ENCODE peak calls at places on chromosomes 4 and X, in seven cellular contexts. Z is right atrium auricular region, M is mucosa of descending colon, G is osteoblast, H is fibroblast of lung, P is left lung, U is MM.1S. Q is an unnamed sample. For H3K4me1, the result is how much of the 10 kb centered on the place peaks cover.

GRCh38 chr4:70945452-70946055 is 43.4 kb downstream of the MOB1B start:
- DNase-seq in U (no peak), G (no peak), P (no peak), M (no peak), Z (no peak), H (peak), Q (no peak)

GRCh38 chrX:85327060-85327333 is 52.5 kb downstream of the POF1B start:
- DNase-seq in G (no peak), H (no peak), Z (no peak), U (no peak), P (no peak), M (peak), Q (no peak)

GRCh38 chrX:13085533-13085932 is 41.1 kb upstream of the FAM9C start:
- DNase-seq in U (no peak), P (no peak), G (no peak), H (no peak), M (no peak), Z (no peak), Q (no peak)

GRCh38 chr4:125397226-125397625 is 82.5 kb downstream of the FAT4 start:
- DNase-seq in M (no peak), H (no peak), U (no peak), Z (no peak), P (no peak), G (no peak), Q (no peak)

GRCh38 chr4:36244257-36245084 is at the start of gene ARAP2:
- DNase-seq in Z (peak), P (peak), G (no peak), U (peak), H (peak), M (peak), Q (no peak)

GRCh38 chr4:15144249-15144966 is 142.1 kb downstream of the CPEB2 start:
- DNase-seq in G (no peak), H (no peak), Z (no peak), M (no peak), P (no peak), U (no peak), Q (no peak)

GRCh38 chrX:40260123-40260751 is 162.5 kb upstream of the BCOR start:
- DNase-seq in M (no peak), H (no peak), G (no peak), U (no peak), P (peak), Z (no peak), Q (no peak)

GRCh38 chrX:68114573-68115199 is 318.6 kb downstream of the OPHN1 start:
- DNase-seq in H (peak), U (peak), P (no peak), M (no peak), G (no peak), Z (no peak), Q (no peak)

GRCh38 chr4:186726440-186727148 is 2.9 kb upstream of the FAT1 start:
- DNase-seq in P (peak), Z (no peak), H (peak), U (peak), M (peak), G (peak), Q (no peak)

GRCh38 chrX:111719426-111720210 is 38.6 kb downstream of the ALG13 start:
- DNase-seq in Z (no peak), U (peak), H (peak), P (no peak), M (no peak), G (no peak), Q (no peak)

GRCh38 chrX:130893356-130894085 is 9.5 kb downstream of the ENOX2 start:
- DNase-seq in Z (no peak), M (no peak), P (no peak), G (no peak), U (no peak), H (no peak), Q (no peak)

GRCh38 chrX:130055103-130055502 is 55.2 kb downstream of the ELF4 start:
- DNase-seq in Z (peak), M (no peak), G (peak), P (no peak), H (peak), U (no peak), Q (no peak)

GRCh38 chr4:2389691-2390090 is 28.8 kb downstream of the ZFYVE28 start:
- DNase-seq in H (no peak), G (peak), M (peak), U (no peak), Z (no peak), P (no peak), Q (no peak)

GRCh38 chr4:89110541-89110985 is 770 bp upstream of the TIGD2 start:
- DNase-seq in H (no peak), M (no peak), G (peak), U (no peak), P (no peak), Z (no peak), Q (no peak)

GRCh38 chrX:34341258-34341657 is 209.1 kb upstream of the FAM47A start:
- DNase-seq in G (no peak), M (no peak), P (no peak), H (no peak), U (no peak), Z (no peak), Q (no peak)

GRCh38 chr4:128394778-128395177 is 107.2 kb upstream of the PGRMC2 start:
- DNase-seq in G (no peak), M (no peak), U (no peak), Z (no peak), H (peak), P (no peak), Q (no peak)

GRCh38 chr4:109735566-109736454 is 5.9 kb upstream of the PLA2G12A start:
- DNase-seq in G (no peak), H (peak), P (no peak), Z (no peak), U (no peak), M (no peak), Q (no peak)

GRCh38 chr4:173243917-173244658 is 75.5 kb downstream of the GALNT7 start:
- DNase-seq in U (no peak), M (no peak), P (no peak), Z (no peak), G (no peak), H (no peak), Q (no peak)

GRCh38 chrX:115204040-115204439 is 14.8 kb downstream of the RBMXL3 start:
- DNase-seq in U (no peak), P (no peak), G (no peak), Z (no peak), H (no peak), M (no peak), Q (no peak)

GRCh38 chrX:1427756-1428155 is 25.0 kb downstream of the ASMTL start:
- DNase-seq in P (no peak), Z (no peak), H (no peak), G (no peak), M (peak), U (no peak), Q (no peak)

GRCh38 chr4:153916273-153916755 is 127.4 kb upstream of the SFRP2 start:
- DNase-seq in G (no peak), U (peak), Z (no peak), P (no peak), H (no peak), M (no peak), Q (no peak)

GRCh38 chr4:41257257-41257900 is 651 bp downstream of the UCHL1 start:
- DNase-seq in G (peak), M (peak), H (peak), U (peak), P (peak), Z (no peak), Q (no peak)

GRCh38 chr4:76640252-76640925 is 205.4 kb downstream of the SHROOM3 start:
- DNase-seq in U (peak), P (peak), Z (no peak), H (no peak), G (no peak), M (no peak), Q (no peak)

GRCh38 chrX:68832516-68833447 is 4.0 kb downstream of the EFNB1 start:
- DNase-seq in M (peak), P (no peak), U (no peak), Z (peak), G (peak), H (no peak), Q (no peak)

GRCh38 chr4:166903408-166903807 is 330.9 kb downstream of the SPOCK3 start:
- DNase-seq in M (no peak), G (no peak), Z (no peak), H (no peak), P (no peak), U (no peak), Q (no peak)

GRCh38 chr4:66193487-66193886 is 523.2 kb upstream of the EPHA5 start:
- DNase-seq in Z (no peak), P (no peak), H (no peak), G (no peak), U (no peak), M (no peak), Q (no peak)

GRCh38 chr4:77801260-77801608 is 17.9 kb downstream of the CNOT6L start:
- DNase-seq in U (no peak), P (no peak), H (no peak), M (no peak), Z (no peak), G (no peak), Q (no peak)

GRCh38 chr4:77805802-77806201 is 13.4 kb downstream of the CNOT6L start:
- DNase-seq in G (no peak), U (no peak), M (no peak), H (no peak), Z (no peak), P (no peak), Q (no peak)

GRCh38 chr4:77800483-77801259 is 18.5 kb downstream of the CNOT6L start:
- DNase-seq in U (no peak), P (no peak), H (peak), G (no peak), Z (no peak), M (no peak), Q (no peak)

GRCh38 chr4:77802406-77802805 is 16.8 kb downstream of the CNOT6L start:
- DNase-seq in H (no peak), M (no peak), P (no peak), Z (no peak), U (no peak), G (no peak), Q (no peak)

DNA sequence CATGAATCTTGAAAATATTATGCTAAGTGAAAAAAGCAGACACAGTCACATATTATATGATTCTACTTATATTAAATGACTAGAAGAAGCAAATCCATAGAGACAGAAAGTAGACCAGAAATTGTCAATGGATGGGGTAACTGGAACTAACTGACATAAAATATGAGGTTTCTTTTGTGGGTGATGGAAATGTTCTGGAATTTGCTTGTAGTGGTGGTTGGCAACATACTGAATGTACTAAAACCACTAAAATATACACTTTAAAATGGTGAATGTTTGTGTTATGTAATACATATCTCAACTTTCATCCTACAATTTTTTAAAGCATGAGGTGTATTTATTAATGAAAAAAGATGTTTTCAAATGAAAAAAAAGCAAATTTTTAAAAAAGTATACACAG is 14.7 kb downstream of the CNOT6L start:
- DNase-seq in G (no peak), H (peak), M (no peak), U (no peak), Z (no peak), P (no peak), Q (no peak)
- H3K4me1 ChIP-seq in G (under half), H (under half), M (under half), U (under half), Z (under half), P (half or more), Q (under half)

DNA sequence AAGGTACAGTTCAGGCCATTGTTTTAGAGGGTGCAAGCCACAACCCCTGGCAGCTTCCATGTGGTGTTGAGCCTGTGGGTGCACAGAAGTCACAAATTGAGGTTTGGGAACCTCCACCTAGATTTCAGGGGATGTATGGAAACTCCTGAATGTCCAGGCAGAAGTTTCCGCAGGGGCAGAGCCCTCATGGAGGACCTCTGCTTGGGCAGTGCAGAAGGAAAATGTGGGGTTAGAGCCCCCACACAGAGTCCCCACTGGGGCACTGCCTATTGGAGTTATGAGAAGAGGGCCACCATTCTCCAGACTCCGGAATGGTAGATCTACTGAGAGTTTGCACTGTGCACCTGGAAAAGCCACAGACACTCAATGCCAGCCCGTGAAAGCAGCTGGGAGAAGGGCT is 242.0 kb upstream of the ACTRT1 start:
- DNase-seq in P (no peak), U (no peak), G (no peak), M (no peak), Z (no peak), H (no peak), Q (no peak)
- TF ChIP-seq CTCF in P (no peak), U (no peak), G (no peak), M (no peak), Z (no peak), H (no peak), Q (no peak)

GRCh38 chr4:37995981-37996770 is 36.0 kb downstream of the PTTG2 start:
- DNase-seq in U (no peak), M (peak), Z (no peak), H (no peak), G (no peak), P (no peak), Q (no peak)
- H3K4me1 ChIP-seq in U (under half), M (under half), Z (under half), H (under half), G (under half), P (under half), Q (under half)

DNA sequence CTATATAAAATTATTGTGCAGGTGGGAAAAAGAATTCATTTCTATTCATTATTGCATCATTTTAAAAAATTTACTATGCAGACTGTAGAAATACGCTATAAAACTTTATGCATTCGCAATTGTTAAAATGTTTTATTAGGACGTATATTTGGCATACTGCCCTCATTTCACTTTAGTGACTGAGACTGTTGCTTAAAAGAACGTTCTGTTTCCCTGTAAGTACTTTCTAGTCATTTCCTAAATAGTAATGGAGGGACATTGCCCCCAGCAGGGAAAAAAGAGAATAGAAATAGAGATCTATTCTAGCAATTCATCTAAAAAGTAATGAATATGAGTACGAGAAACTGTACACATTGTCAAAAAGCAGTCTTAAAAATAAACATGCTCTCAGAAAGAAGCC is 1295.8 kb upstream of the TENM3 start:
- DNase-seq in H (peak), G (no peak), U (peak), M (no peak), Z (no peak), P (no peak), Q (no peak)
- TF ChIP-seq CTCF in H (peak), G (peak), U (peak), M (no peak), Z (no peak), P (no peak), Q (no peak)

GRCh38 chr4:7049739-7050138 is 6.6 kb downstream of the TADA2B start:
- DNase-seq in P (no peak), Z (no peak), U (no peak), H (no peak), G (no peak), M (no peak), Q (no peak)

GRCh38 chr4:7049295-7049694 is 6.1 kb downstream of the TADA2B start:
- DNase-seq in M (no peak), Z (no peak), P (no peak), U (no peak), H (no peak), G (peak), Q (no peak)

GRCh38 chr4:7051144-7051495 is 7.9 kb downstream of the TADA2B start:
- DNase-seq in G (peak), U (no peak), M (no peak), P (no peak), Z (no peak), H (no peak), Q (no peak)

GRCh38 chr4:7051905-7052304 is 8.7 kb downstream of the TADA2B start:
- DNase-seq in P (no peak), M (no peak), H (no peak), Z (no peak), U (no peak), G (peak), Q (no peak)

GRCh38 chr4:7050481-7051143 is 7.4 kb downstream of the TADA2B start:
- DNase-seq in M (no peak), U (no peak), P (no peak), H (no peak), Z (no peak), G (peak), Q (no peak)
- H3K4me1 ChIP-seq in M (under half), U (under half), P (half or more), H (under half), Z (under half), G (under half), Q (under half)